ENCODE peak calls at places on chromosomes 2 and 18, in six cellular contexts. V is HepG2, R is K562, Y is H1, A is GM12891, Q is GM12878. F is an unnamed sample.

GRCh38 chr18:12543697-12544096 is 114.2 kb downstream of the SPIRE1 start:
- DNase-seq in Y (no peak), Q (no peak), R (no peak), A (no peak), V (no peak), F (no peak)

GRCh38 chr2:134307334-134307733 is 53.5 kb downstream of the MGAT5 start:
- DNase-seq in A (no peak), R (no peak), Q (no peak), V (no peak), Y (no peak), F (no peak)

GRCh38 chr18:59359576-59359952 is 499 bp upstream of the LMAN1 start:
- DNase-seq in Q (no peak), Y (no peak), R (no peak), V (no peak), A (no peak), F (no peak)

GRCh38 chr18:79805211-79805862 is 7.6 kb downstream of the KCNG2 start:
- DNase-seq in Q (no peak), V (no peak), Y (no peak), A (no peak), R (no peak), F (no peak)

GRCh38 chr18:3528251-3528650 is 78.3 kb downstream of the TGIF1 start:
- DNase-seq in R (no peak), V (no peak), Y (no peak), Q (no peak), A (no peak), F (no peak)

GRCh38 chr18:63708650-63709049 is 5.9 kb downstream of the SERPINB11 start:
- DNase-seq in Q (no peak), Y (no peak), A (no peak), R (no peak), V (no peak), F (no peak)

GRCh38 chr2:171244466-171244969 is 83.8 kb upstream of the TLK1 start:
- DNase-seq in R (no peak), Y (no peak), A (no peak), Q (no peak), V (no peak), F (no peak)

GRCh38 chr2:71154279-71154678 is 23.8 kb downstream of the MPHOSPH10 start:
- DNase-seq in Y (no peak), R (no peak), V (no peak), A (no peak), Q (no peak), F (no peak)

GRCh38 chr18:56884511-56884910 is 233.4 kb downstream of the WDR7 start:
- DNase-seq in V (no peak), Y (no peak), A (no peak), Q (no peak), R (no peak), F (no peak)

GRCh38 chr2:195413944-195414343 is 243.1 kb upstream of the SLC39A10 start:
- DNase-seq in V (no peak), Y (no peak), R (no peak), A (no peak), Q (no peak), F (no peak)

GRCh38 chr2:172248381-172249173 is 145.9 kb upstream of the DLX2 start:
- DNase-seq in A (no peak), Y (no peak), R (no peak), V (no peak), Q (no peak), F (no peak)

GRCh38 chr18:32244863-32245262 is 55.0 kb downstream of the MEP1B start:
- DNase-seq in R (no peak), A (no peak), Q (no peak), V (no peak), Y (no peak), F (no peak)

GRCh38 chr2:218259099-218259921 is 1.5 kb upstream of the GPBAR1 start:
- DNase-seq in Y (no peak), A (no peak), V (no peak), Q (no peak), R (no peak), F (no peak)

GRCh38 chr2:112542974-112543760 is 902 bp downstream of the POLR1B start:
- DNase-seq in V (peak), Q (no peak), A (no peak), Y (no peak), R (peak), F (no peak)

GRCh38 chr2:187775196-187775595 is 221.0 kb upstream of the TFPI start:
- DNase-seq in A (no peak), Y (no peak), Q (no peak), R (no peak), V (no peak), F (no peak)

GRCh38 chr2:73851274-73851673 is 22.5 kb downstream of the STAMBP start:
- DNase-seq in A (no peak), R (no peak), V (no peak), Q (no peak), Y (no peak), F (no peak)

GRCh38 chr18:78295271-78295670 is 684.3 kb upstream of the SALL3 start:
- DNase-seq in Y (no peak), V (no peak), R (no peak), A (no peak), Q (no peak), F (no peak)

GRCh38 chr2:218002103-218002502 is 692 bp downstream of the TNS1 start:
- DNase-seq in R (no peak), Y (no peak), V (no peak), Q (no peak), A (no peak), F (no peak)

GRCh38 chr2:73832905-73833304 is 4.1 kb downstream of the STAMBP start:
- DNase-seq in Q (no peak), V (no peak), A (no peak), R (peak), Y (no peak), F (no peak)

GRCh38 chr2:60312618-60313017 is 240.8 kb downstream of the BCL11A start:
- DNase-seq in R (no peak), A (peak), Y (no peak), Q (peak), V (no peak), F (peak)

GRCh38 chr2:18849841-18850578 is 260.6 kb upstream of the NT5C1B start:
- DNase-seq in R (no peak), V (no peak), Y (no peak), Q (no peak), A (no peak), F (no peak)

GRCh38 chr2:216081487-216082387 is at the start of the genes PECR and TMEM169:
- DNase-seq in A (peak), R (peak), V (peak), Q (no peak), Y (no peak), F (peak)

GRCh38 chr2:200415455-200415854 is 94.4 kb downstream of the KCTD18 start:
- DNase-seq in Y (no peak), R (no peak), A (no peak), Q (no peak), V (no peak), F (no peak)
- TF ChIP-seq POLR2A in Y (no peak), R (no peak), A (no peak), Q (no peak), V (no peak), F (no peak)

GRCh38 chr2:150403457-150403856 is 84.0 kb downstream of the RND3 start:
- DNase-seq in Q (peak), R (no peak), V (no peak), A (no peak), Y (no peak), F (peak)

GRCh38 chr2:150404147-150404546 is 83.3 kb downstream of the RND3 start:
- DNase-seq in Q (no peak), A (no peak), R (no peak), V (no peak), Y (no peak), F (no peak)

GRCh38 chr2:150400849-150401248 is 86.6 kb downstream of the RND3 start:
- DNase-seq in Q (no peak), R (no peak), Y (no peak), V (no peak), A (no peak), F (no peak)
- TF ChIP-seq TAF1 in Q (no peak), R (no peak), Y (no peak), V (no peak), A (no peak), F (no peak)

GRCh38 chr2:136291871-136292270 is 173.9 kb upstream of the CXCR4 start:
- DNase-seq in V (no peak), Q (no peak), A (no peak), Y (no peak), R (no peak), F (no peak)
- TF ChIP-seq POLR2AphosphoS5 in V (no peak), Q (no peak), A (no peak), Y (no peak), R (no peak), F (no peak)

DNA sequence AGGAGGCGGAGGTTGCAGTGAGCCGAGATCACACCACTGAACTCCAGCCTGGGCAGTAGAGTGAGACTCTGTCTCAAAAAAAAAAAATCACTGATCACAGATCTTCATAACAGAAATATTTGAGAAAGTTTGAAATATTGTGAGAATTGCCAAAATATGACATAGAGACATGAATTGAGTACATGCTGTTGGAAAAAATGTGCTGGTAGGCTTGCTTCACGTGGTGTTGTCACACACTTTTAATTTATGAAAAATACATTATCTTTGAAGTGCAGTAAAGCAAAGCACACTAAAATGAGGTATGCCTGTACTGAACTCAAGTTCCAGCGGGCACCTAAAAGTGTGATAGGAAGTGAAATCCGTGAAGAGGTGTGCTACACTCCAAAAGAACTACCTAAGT is 152.6 kb downstream of the TMEFF2 start:
- DNase-seq in A (no peak), Q (no peak), V (no peak), R (no peak), Y (no peak), F (no peak)
- TF ChIP-seq POLR2A in A (no peak), Q (no peak), V (no peak), R (no peak), Y (no peak), F (no peak)

DNA sequence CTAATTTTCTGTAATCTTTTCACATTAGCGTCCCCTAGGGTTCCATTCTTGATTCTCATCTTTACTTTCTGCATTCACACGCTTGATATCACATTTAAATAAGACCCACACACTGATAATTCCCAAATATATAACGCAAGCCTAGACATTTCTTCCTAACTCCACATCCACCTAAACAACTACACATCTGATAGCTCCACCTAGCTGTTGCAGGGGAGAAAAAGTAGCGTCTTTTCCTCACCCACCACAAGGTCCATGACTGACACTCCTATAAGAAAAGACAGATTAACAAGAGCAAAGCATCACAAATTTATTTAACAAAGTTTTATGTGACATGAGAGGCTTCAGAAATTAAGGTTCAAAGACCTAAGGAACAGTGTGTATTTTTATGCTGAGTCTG is 862.2 kb upstream of the DDX18 start:
- DNase-seq in V (no peak), A (no peak), Q (no peak), R (no peak), Y (no peak), F (no peak)
- TF ChIP-seq TAF1 in V (no peak), A (no peak), Q (no peak), R (no peak), Y (no peak), F (no peak)

GRCh38 chr2:44939074-44940052 is 2.1 kb upstream of the SIX3 start:
- DNase-seq in Q (no peak), Y (no peak), R (no peak), V (no peak), A (no peak), F (no peak)
- TF ChIP-seq POLR2AphosphoS5 in Q (no peak), Y (no peak), R (no peak), V (no peak), A (no peak), F (no peak)

GRCh38 chr2:88054300-88055048 is 1.1 kb downstream of the KRCC1 start:
- DNase-seq in V (no peak), Q (no peak), A (no peak), R (no peak), Y (no peak), F (no peak)

GRCh38 chr2:88057437-88057844 is 1.9 kb upstream of the KRCC1 start:
- DNase-seq in V (no peak), A (no peak), Q (no peak), R (peak), Y (no peak), F (no peak)

GRCh38 chr2:88053301-88053700 is 2.3 kb downstream of the KRCC1 start:
- DNase-seq in V (no peak), R (no peak), A (no peak), Y (no peak), Q (no peak), F (no peak)

GRCh38 chr2:88055436-88056128 is at the start of gene KRCC1:
- DNase-seq in R (peak), A (peak), Y (peak), V (peak), Q (peak), F (peak)

GRCh38 chr2:88055049-88055435 is 541 bp downstream of the KRCC1 start:
- DNase-seq in R (peak), Y (no peak), V (no peak), Q (no peak), A (peak), F (peak)
- TF ChIP-seq POLR2A in R (no peak), Y (no peak), V (no peak), Q (no peak), A (no peak), F (no peak)

DNA sequence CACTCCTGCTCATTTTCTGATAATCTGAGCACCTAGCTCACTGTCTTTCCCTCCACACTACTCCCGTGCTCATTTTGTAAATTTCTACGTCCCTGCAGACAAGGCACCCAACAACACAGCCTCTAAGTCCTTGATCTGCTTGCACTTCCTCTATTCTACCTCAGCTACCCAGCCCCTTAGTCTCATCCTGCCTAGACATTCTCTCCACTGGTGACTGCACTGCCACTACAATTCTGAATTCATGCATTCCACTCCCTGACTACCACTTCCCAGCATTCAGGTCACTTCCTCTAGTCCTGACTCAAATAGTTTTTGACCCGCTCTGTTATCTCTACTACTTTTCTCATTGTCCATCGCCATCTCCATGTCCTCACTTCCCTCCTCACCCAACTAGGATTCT is 155.7 kb downstream of the DYM start:
- DNase-seq in Q (no peak), R (no peak), A (no peak), V (no peak), Y (no peak), F (no peak)
- TF ChIP-seq TAF1 in Q (no peak), R (no peak), A (no peak), V (no peak), Y (no peak), F (no peak)

F was measured in GM12892.